ENCODE peak calls at places on chromosomes 1 and 21, in nine cellular contexts. Y, K, G, R, B, L, M, Z and F are unnamed samples.

GRCh38 chr21:32346951-32347350 is 45.9 kb downstream of the URB1 start:
- DNase-seq in K (no peak), L (no peak), R (no peak), M (no peak), Z (no peak), B (no peak), Y (no peak), G (no peak), F (no peak)

GRCh38 chr1:17195731-17196130 is 9.2 kb upstream of the PADI1 start:
- DNase-seq in B (no peak), R (no peak), Z (no peak), L (no peak), K (no peak), Y (no peak), G (no peak), M (peak; percentile 44), F (no peak)

GRCh38 chr1:200314085-200314750 is 95.6 kb downstream of the ZNF281 start:
- DNase-seq in K (peak; percentile 96), M (no peak), R (no peak), Z (no peak), G (no peak), Y (peak; percentile 49), B (no peak), L (no peak), F (no peak)

GRCh38 chr1:64540265-64540791 is 70.4 kb downstream of the CACHD1 start:
- DNase-seq in B (peak; percentile 11), R (no peak), M (no peak), Y (peak; percentile 50), G (no peak), K (peak; percentile 81), L (peak; percentile 9), Z (no peak), F (no peak)

GRCh38 chr1:109619405-109619654 is at the start of gene GNAT2:
- DNase-seq in Z (no peak), K (no peak), L (no peak), M (no peak), Y (no peak), R (no peak), G (no peak), B (no peak), F (no peak)

GRCh38 chr1:28273216-28273860 is 14.0 kb downstream of the SESN2 start:
- DNase-seq in M (no peak), Y (no peak), B (no peak), Z (no peak), R (no peak), L (no peak), K (no peak), G (no peak), F (no peak)

GRCh38 chr1:119217429-119217828 is 77.0 kb upstream of the WARS2 start:
- DNase-seq in Y (no peak), R (no peak), K (no peak), B (no peak), G (no peak), Z (no peak), M (no peak), L (no peak), F (no peak)

GRCh38 chr1:115411388-115412063 is 73.5 kb upstream of the NGF start:
- DNase-seq in B (peak; percentile 1), Y (peak; percentile 96), L (no peak), M (no peak), R (no peak), G (no peak), Z (no peak), K (peak; percentile 86), F (no peak)

GRCh38 chr1:36134805-36135339 is 9.8 kb upstream of the COL8A2 start:
- DNase-seq in K (peak; percentile 67), L (peak; percentile 46), B (peak; percentile 75), R (no peak), Z (no peak), Y (peak; percentile 95), M (no peak), G (peak; percentile 81), F (peak; percentile 79)

GRCh38 chr1:236185687-236186086 is 43.3 kb downstream of the GPR137B start:
- DNase-seq in K (no peak), B (no peak), L (no peak), M (no peak), Z (no peak), G (no peak), Y (no peak), R (no peak), F (no peak)

GRCh38 chr1:25765152-25765909 is 34.7 kb upstream of the SELENON start:
- DNase-seq in R (no peak), Z (no peak), G (no peak), L (no peak), Y (no peak), M (no peak), B (no peak), K (no peak), F (no peak)

GRCh38 chr1:56374026-56374974 is 205.1 kb downstream of the PLPP3 start:
- DNase-seq in L (peak; percentile 43), B (no peak), Z (no peak), Y (no peak), M (no peak), K (peak; percentile 46), G (no peak), R (no peak), F (no peak)

GRCh38 chr1:24963099-24963872 is 33.2 kb upstream of the RUNX3 start:
- DNase-seq in Z (peak; percentile 81), M (no peak), B (no peak), K (no peak), G (no peak), Y (no peak), L (no peak), R (no peak), F (peak; percentile 59)

GRCh38 chr1:236947794-236948193 is 56.4 kb downstream of the MT1HL1 start:
- DNase-seq in M (no peak), K (no peak), Y (no peak), Z (no peak), B (peak; percentile 1), R (no peak), G (no peak), L (no peak), F (no peak)

GRCh38 chr1:64215576-64215975 is 12.2 kb downstream of the UBE2U start:
- DNase-seq in R (no peak), Y (no peak), K (no peak), B (no peak), L (no peak), M (no peak), Z (no peak), G (no peak), F (no peak)

GRCh38 chr21:29175408-29176147 is 45.1 kb downstream of the MAP3K7CL start:
- DNase-seq in L (no peak), R (no peak), M (no peak), K (peak; percentile 23), Y (no peak), Z (no peak), G (no peak), B (no peak), F (no peak)

GRCh38 chr1:12047120-12047876 is 15.8 kb upstream of the TNFRSF8 start:
- DNase-seq in M (no peak), R (no peak), Y (no peak), G (no peak), L (no peak), B (peak; percentile 85), K (peak; percentile 31), Z (no peak), F (peak; percentile 78)

GRCh38 chr1:181587870-181588438 is 104.6 kb downstream of the CACNA1E start:
- DNase-seq in M (no peak), L (no peak), B (peak; percentile 3), K (no peak), Z (no peak), R (no peak), Y (no peak), G (peak; percentile 40), F (no peak)
- TF ChIP-seq CTCF in M (peak; percentile 7), L (no peak), B (no peak), K (no peak), Z (no peak), R (no peak), Y (no peak), G (no peak), F (no peak)

GRCh38 chr1:234730542-234731370 is 120.8 kb upstream of the IRF2BP2 start:
- DNase-seq in Z (no peak), B (peak; percentile 78), R (no peak), Y (no peak), K (no peak), M (no peak), L (no peak), G (no peak), F (peak; percentile 56)
- TF ChIP-seq CTCF in Z (no peak), B (peak; percentile 33), R (no peak), Y (no peak), K (no peak), M (no peak), L (no peak), G (no peak), F (no peak)

DNA sequence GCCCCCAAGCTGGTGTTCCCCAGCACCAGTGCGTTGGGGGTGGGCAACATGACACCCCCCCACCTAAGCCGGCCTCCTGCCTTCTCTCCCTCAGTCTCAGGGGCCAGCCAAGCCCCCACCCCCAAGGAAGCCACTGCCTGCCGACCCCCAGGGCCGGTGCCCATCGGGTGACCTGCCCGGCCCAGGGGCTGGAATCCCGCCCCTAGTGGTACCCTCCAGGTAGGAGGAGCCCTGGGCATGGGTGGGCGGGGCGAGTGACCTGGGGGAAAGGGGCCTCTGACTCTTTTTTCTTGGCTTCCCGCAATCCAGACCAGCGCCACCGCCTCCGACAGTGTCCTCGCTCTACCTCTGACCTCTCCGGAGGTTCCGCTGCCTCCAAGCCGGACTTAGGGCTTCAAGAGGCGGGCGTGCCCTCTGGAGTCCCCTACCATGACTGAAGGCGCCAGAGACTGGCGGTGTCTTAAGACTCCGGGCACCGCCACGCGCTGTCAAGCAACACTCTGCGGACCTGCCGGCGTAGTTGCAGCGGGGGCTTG is 1.3 kb upstream of the EFNA4 start:
- DNase-seq in M (no peak), K (no peak), Z (peak; percentile 84), Y (no peak), L (no peak), G (peak; percentile 85), B (no peak), R (no peak), F (no peak)
- TF ChIP-seq CTCF in M (no peak), K (no peak), Z (no peak), Y (no peak), L (no peak), G (no peak), B (no peak), R (no peak), F (no peak)

DNA sequence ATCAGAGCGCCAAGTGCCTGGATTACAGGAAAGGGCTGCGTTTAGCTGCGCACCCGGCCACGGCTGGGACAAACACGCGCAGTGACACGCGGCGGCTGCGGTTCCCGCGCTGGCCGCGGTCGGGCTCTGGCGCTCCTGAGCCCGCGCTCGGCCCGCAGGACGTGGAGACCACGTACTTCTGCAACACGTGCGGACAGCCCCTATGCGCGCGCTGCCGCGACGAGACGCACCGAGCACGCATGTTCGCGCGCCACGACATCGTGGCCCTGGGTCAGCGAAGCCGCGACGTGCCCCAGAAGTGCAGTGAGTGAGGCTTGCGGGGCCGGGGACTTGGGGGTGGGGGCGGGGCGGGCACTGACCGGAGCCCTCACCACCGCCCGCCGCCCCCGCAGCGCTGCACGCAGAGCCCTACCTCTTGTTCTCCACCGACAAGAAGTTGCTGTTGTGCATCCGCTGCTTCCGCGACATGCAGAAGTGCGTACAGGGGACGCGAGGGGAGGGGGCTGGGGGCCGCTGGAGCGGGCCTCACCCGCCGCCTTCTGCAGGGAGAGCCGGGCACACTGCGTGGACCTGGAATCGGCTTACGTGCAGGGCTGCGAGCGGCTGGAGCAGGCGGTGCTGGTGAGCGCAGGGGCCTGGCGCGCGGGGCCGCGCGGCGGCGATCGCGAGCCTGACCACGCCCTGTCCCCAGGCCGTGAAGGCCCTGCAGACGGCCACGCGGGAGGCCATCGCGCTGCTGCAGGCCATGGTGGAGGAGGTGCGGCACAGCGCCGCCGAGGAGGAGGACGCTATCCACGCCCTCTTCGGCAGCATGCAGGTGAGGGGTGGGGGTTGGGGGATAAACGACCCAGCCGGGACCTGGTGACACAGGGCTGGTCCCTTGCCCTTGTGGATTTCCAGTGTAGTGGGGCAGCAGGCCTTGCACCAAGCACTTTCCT is 3.1 kb downstream of the RNF207 start:
- DNase-seq in B (peak; percentile 36), Y (peak; percentile 33), Z (no peak), M (peak; percentile 76), L (no peak), G (peak; percentile 47), R (no peak), K (peak; percentile 55), F (peak; percentile 80)
- TF ChIP-seq CTCF in B (peak; percentile 23), Y (peak; percentile 29), Z (peak; percentile 51), M (peak; percentile 59), L (peak; percentile 50), G (peak; percentile 47), R (peak; percentile 34), K (peak; percentile 44), F (peak; percentile 64)